ENCODE peak calls at places on chromosomes 6 and 20, in ten cellular contexts. One of them, this sample, is unnamed. For H3K27me3, the result is how much of the 10 kb centered on the place peaks cover.

GRCh38 chr6:2020909-2021308 is 224.5 kb downstream of the GMDS start:
- DNase-seq in CD4-positive, CD25-positive, alpha-beta regulatory T cell: no peak
- DNase-seq in Peyer's patch: no peak
- DNase-seq in adipocyte: no peak
- DNase-seq in HAP-1: no peak
- DNase-seq in CD4-positive, alpha-beta memory T cell: no peak
- DNase-seq in testis: no peak
- DNase-seq in aorta: no peak
- DNase-seq in MM.1S: no peak
- DNase-seq in CD8-positive, alpha-beta memory T cell: no peak
- DNase-seq in this sample: no peak

GRCh38 chr20:32988008-32988407 is 16.2 kb downstream of the SUN5 start:
- DNase-seq in CD4-positive, CD25-positive, alpha-beta regulatory T cell: no peak
- DNase-seq in Peyer's patch: no peak
- DNase-seq in adipocyte: no peak
- DNase-seq in HAP-1: no peak
- DNase-seq in CD4-positive, alpha-beta memory T cell: no peak
- DNase-seq in testis: no peak
- DNase-seq in aorta: no peak
- DNase-seq in MM.1S: no peak
- DNase-seq in CD8-positive, alpha-beta memory T cell: no peak
- DNase-seq in this sample: no peak

GRCh38 chr6:1423578-1423977 is 34.2 kb downstream of the FOXF2 start:
- DNase-seq in CD4-positive, CD25-positive, alpha-beta regulatory T cell: no peak
- DNase-seq in Peyer's patch: no peak
- DNase-seq in adipocyte: peak
- DNase-seq in HAP-1: no peak
- DNase-seq in CD4-positive, alpha-beta memory T cell: no peak
- DNase-seq in testis: no peak
- DNase-seq in aorta: no peak
- DNase-seq in MM.1S: no peak
- DNase-seq in CD8-positive, alpha-beta memory T cell: no peak
- DNase-seq in this sample: no peak

GRCh38 chr6:47138046-47138445 is 95.9 kb upstream of the ADGRF1 start:
- DNase-seq in CD4-positive, CD25-positive, alpha-beta regulatory T cell: no peak
- DNase-seq in Peyer's patch: no peak
- DNase-seq in adipocyte: no peak
- DNase-seq in HAP-1: no peak
- DNase-seq in CD4-positive, alpha-beta memory T cell: no peak
- DNase-seq in testis: no peak
- DNase-seq in aorta: no peak
- DNase-seq in MM.1S: no peak
- DNase-seq in CD8-positive, alpha-beta memory T cell: no peak
- DNase-seq in this sample: peak

GRCh38 chr20:32539817-32540675 is 45.1 kb downstream of the NOL4L start:
- DNase-seq in CD4-positive, CD25-positive, alpha-beta regulatory T cell: peak
- DNase-seq in Peyer's patch: peak
- DNase-seq in adipocyte: no peak
- DNase-seq in HAP-1: no peak
- DNase-seq in CD4-positive, alpha-beta memory T cell: peak
- DNase-seq in testis: no peak
- DNase-seq in aorta: no peak
- DNase-seq in MM.1S: peak
- DNase-seq in CD8-positive, alpha-beta memory T cell: peak
- DNase-seq in this sample: no peak

GRCh38 chr20:32966881-32967781 is 37.1 kb downstream of the SUN5 start:
- DNase-seq in CD4-positive, CD25-positive, alpha-beta regulatory T cell: peak
- DNase-seq in Peyer's patch: peak
- DNase-seq in adipocyte: no peak
- DNase-seq in HAP-1: no peak
- DNase-seq in CD4-positive, alpha-beta memory T cell: peak
- DNase-seq in testis: peak
- DNase-seq in aorta: no peak
- DNase-seq in MM.1S: no peak
- DNase-seq in CD8-positive, alpha-beta memory T cell: peak
- DNase-seq in this sample: no peak

GRCh38 chr6:42744351-42744890 is 1.5 kb downstream of the TBCC start:
- DNase-seq in CD4-positive, CD25-positive, alpha-beta regulatory T cell: no peak
- DNase-seq in Peyer's patch: no peak
- DNase-seq in adipocyte: no peak
- DNase-seq in HAP-1: no peak
- DNase-seq in CD4-positive, alpha-beta memory T cell: no peak
- DNase-seq in testis: no peak
- DNase-seq in aorta: no peak
- DNase-seq in MM.1S: no peak
- DNase-seq in CD8-positive, alpha-beta memory T cell: no peak
- DNase-seq in this sample: no peak

GRCh38 chr20:29448806-29449470 is 1808.5 kb upstream of the DEFB115 start:
- DNase-seq in CD4-positive, CD25-positive, alpha-beta regulatory T cell: no peak
- DNase-seq in Peyer's patch: no peak
- DNase-seq in adipocyte: no peak
- DNase-seq in HAP-1: no peak
- DNase-seq in CD4-positive, alpha-beta memory T cell: no peak
- DNase-seq in testis: no peak
- DNase-seq in aorta: peak
- DNase-seq in MM.1S: no peak
- DNase-seq in CD8-positive, alpha-beta memory T cell: no peak
- DNase-seq in this sample: no peak

GRCh38 chr6:32664827-32665362 is 1.6 kb downstream of the HLA-DQB1 start:
- DNase-seq in CD4-positive, CD25-positive, alpha-beta regulatory T cell: peak
- DNase-seq in Peyer's patch: peak
- DNase-seq in adipocyte: peak
- DNase-seq in HAP-1: no peak
- DNase-seq in CD4-positive, alpha-beta memory T cell: peak
- DNase-seq in testis: no peak
- DNase-seq in aorta: no peak
- DNase-seq in MM.1S: no peak
- DNase-seq in CD8-positive, alpha-beta memory T cell: no peak
- DNase-seq in this sample: no peak

GRCh38 chr20:33423141-33423834 is 20.3 kb downstream of the SNTA1 start:
- DNase-seq in CD4-positive, CD25-positive, alpha-beta regulatory T cell: no peak
- DNase-seq in Peyer's patch: no peak
- DNase-seq in adipocyte: peak
- DNase-seq in HAP-1: no peak
- DNase-seq in CD4-positive, alpha-beta memory T cell: no peak
- DNase-seq in testis: peak
- DNase-seq in aorta: peak
- DNase-seq in MM.1S: no peak
- DNase-seq in CD8-positive, alpha-beta memory T cell: no peak
- DNase-seq in this sample: peak

GRCh38 chr6:121573466-121573865 is 138.0 kb downstream of the GJA1 start:
- DNase-seq in CD4-positive, CD25-positive, alpha-beta regulatory T cell: no peak
- DNase-seq in Peyer's patch: no peak
- DNase-seq in adipocyte: no peak
- DNase-seq in HAP-1: no peak
- DNase-seq in CD4-positive, alpha-beta memory T cell: no peak
- DNase-seq in testis: no peak
- DNase-seq in aorta: no peak
- DNase-seq in MM.1S: no peak
- DNase-seq in CD8-positive, alpha-beta memory T cell: no peak
- DNase-seq in this sample: peak

GRCh38 chr6:48775157-48775556 is 664.2 kb upstream of the PTCHD4 start:
- DNase-seq in CD4-positive, CD25-positive, alpha-beta regulatory T cell: no peak
- DNase-seq in Peyer's patch: no peak
- DNase-seq in adipocyte: peak
- DNase-seq in HAP-1: no peak
- DNase-seq in CD4-positive, alpha-beta memory T cell: no peak
- DNase-seq in testis: no peak
- DNase-seq in aorta: no peak
- DNase-seq in MM.1S: no peak
- DNase-seq in CD8-positive, alpha-beta memory T cell: no peak
- DNase-seq in this sample: no peak

GRCh38 chr20:39605908-39606307 is 643.8 kb downstream of the DHX35 start:
- DNase-seq in CD4-positive, CD25-positive, alpha-beta regulatory T cell: no peak
- DNase-seq in Peyer's patch: no peak
- DNase-seq in adipocyte: no peak
- DNase-seq in HAP-1: no peak
- DNase-seq in CD4-positive, alpha-beta memory T cell: no peak
- DNase-seq in testis: no peak
- DNase-seq in aorta: no peak
- DNase-seq in MM.1S: no peak
- DNase-seq in CD8-positive, alpha-beta memory T cell: no peak
- DNase-seq in this sample: no peak

GRCh38 chr6:14305629-14306028 is 188.1 kb downstream of the CD83 start:
- DNase-seq in CD4-positive, CD25-positive, alpha-beta regulatory T cell: no peak
- DNase-seq in Peyer's patch: no peak
- DNase-seq in adipocyte: no peak
- DNase-seq in HAP-1: no peak
- DNase-seq in CD4-positive, alpha-beta memory T cell: no peak
- DNase-seq in testis: no peak
- DNase-seq in aorta: no peak
- DNase-seq in MM.1S: no peak
- DNase-seq in CD8-positive, alpha-beta memory T cell: no peak
- DNase-seq in this sample: no peak

GRCh38 chr6:7633361-7633760 is 43.4 kb downstream of the SNRNP48 start:
- DNase-seq in CD4-positive, CD25-positive, alpha-beta regulatory T cell: no peak
- DNase-seq in Peyer's patch: no peak
- DNase-seq in adipocyte: no peak
- DNase-seq in HAP-1: peak
- DNase-seq in CD4-positive, alpha-beta memory T cell: no peak
- DNase-seq in testis: no peak
- DNase-seq in aorta: no peak
- DNase-seq in MM.1S: no peak
- DNase-seq in CD8-positive, alpha-beta memory T cell: no peak
- DNase-seq in this sample: no peak

GRCh38 chr6:142845624-142846458 is 99.1 kb downstream of the HIVEP2 start:
- DNase-seq in CD4-positive, CD25-positive, alpha-beta regulatory T cell: peak
- DNase-seq in Peyer's patch: peak
- DNase-seq in adipocyte: peak
- DNase-seq in HAP-1: peak
- DNase-seq in CD4-positive, alpha-beta memory T cell: peak
- DNase-seq in testis: peak
- DNase-seq in aorta: peak
- DNase-seq in MM.1S: peak
- DNase-seq in CD8-positive, alpha-beta memory T cell: peak
- DNase-seq in this sample: peak

GRCh38 chr20:62969179-62969760 is 16.8 kb downstream of the SLC17A9 start:
- DNase-seq in CD4-positive, CD25-positive, alpha-beta regulatory T cell: no peak
- DNase-seq in Peyer's patch: no peak
- DNase-seq in adipocyte: no peak
- DNase-seq in HAP-1: no peak
- DNase-seq in CD4-positive, alpha-beta memory T cell: no peak
- DNase-seq in testis: peak
- DNase-seq in aorta: no peak
- DNase-seq in MM.1S: no peak
- DNase-seq in CD8-positive, alpha-beta memory T cell: no peak
- DNase-seq in this sample: no peak

GRCh38 chr6:163412345-163412744 is 2.2 kb upstream of the QKI start:
- DNase-seq in CD4-positive, CD25-positive, alpha-beta regulatory T cell: no peak
- DNase-seq in Peyer's patch: no peak
- DNase-seq in adipocyte: no peak
- DNase-seq in HAP-1: no peak
- DNase-seq in CD4-positive, alpha-beta memory T cell: no peak
- DNase-seq in testis: no peak
- DNase-seq in aorta: no peak
- DNase-seq in MM.1S: no peak
- DNase-seq in CD8-positive, alpha-beta memory T cell: no peak
- DNase-seq in this sample: no peak
- H3K4me3 ChIP-seq in CD4-positive, CD25-positive, alpha-beta regulatory T cell: peak
- H3K4me3 ChIP-seq in Peyer's patch: no peak
- H3K4me3 ChIP-seq in adipocyte: peak
- H3K4me3 ChIP-seq in HAP-1: peak
- H3K4me3 ChIP-seq in CD4-positive, alpha-beta memory T cell: no peak
- H3K4me3 ChIP-seq in testis: peak
- H3K4me3 ChIP-seq in aorta: peak
- H3K4me3 ChIP-seq in MM.1S: no peak
- H3K4me3 ChIP-seq in CD8-positive, alpha-beta memory T cell: peak
- H3K4me3 ChIP-seq in this sample: peak

GRCh38 chr6:10419749-10420545 is 5.1 kb upstream of the TFAP2A start:
- DNase-seq in CD4-positive, CD25-positive, alpha-beta regulatory T cell: no peak
- DNase-seq in Peyer's patch: no peak
- DNase-seq in adipocyte: no peak
- DNase-seq in HAP-1: no peak
- DNase-seq in CD4-positive, alpha-beta memory T cell: no peak
- DNase-seq in testis: no peak
- DNase-seq in aorta: no peak
- DNase-seq in MM.1S: no peak
- DNase-seq in CD8-positive, alpha-beta memory T cell: no peak
- DNase-seq in this sample: no peak
- H3K27me3 ChIP-seq in CD4-positive, CD25-positive, alpha-beta regulatory T cell: under half
- H3K27me3 ChIP-seq in Peyer's patch: half or more
- H3K27me3 ChIP-seq in adipocyte: half or more
- H3K27me3 ChIP-seq in HAP-1: under half
- H3K27me3 ChIP-seq in CD4-positive, alpha-beta memory T cell: half or more
- H3K27me3 ChIP-seq in testis: under half
- H3K27me3 ChIP-seq in aorta: under half
- H3K27me3 ChIP-seq in MM.1S: under half
- H3K27me3 ChIP-seq in CD8-positive, alpha-beta memory T cell: half or more
- H3K27me3 ChIP-seq in this sample: half or more

GRCh38 chr6:106099235-106099537 is 13.1 kb downstream of the PRDM1 start:
- DNase-seq in CD4-positive, CD25-positive, alpha-beta regulatory T cell: no peak
- DNase-seq in Peyer's patch: no peak
- DNase-seq in adipocyte: no peak
- DNase-seq in HAP-1: no peak
- DNase-seq in CD4-positive, alpha-beta memory T cell: no peak
- DNase-seq in testis: no peak
- DNase-seq in aorta: no peak
- DNase-seq in MM.1S: peak
- DNase-seq in CD8-positive, alpha-beta memory T cell: no peak
- DNase-seq in this sample: no peak
- H3K4me3 ChIP-seq in CD4-positive, CD25-positive, alpha-beta regulatory T cell: peak
- H3K4me3 ChIP-seq in Peyer's patch: peak
- H3K4me3 ChIP-seq in adipocyte: peak
- H3K4me3 ChIP-seq in HAP-1: no peak
- H3K4me3 ChIP-seq in CD4-positive, alpha-beta memory T cell: peak
- H3K4me3 ChIP-seq in testis: no peak
- H3K4me3 ChIP-seq in aorta: no peak
- H3K4me3 ChIP-seq in MM.1S: peak
- H3K4me3 ChIP-seq in CD8-positive, alpha-beta memory T cell: peak
- H3K4me3 ChIP-seq in this sample: no peak

GRCh38 chr20:40691566-40692239 is 2.7 kb upstream of the MAFB start:
- DNase-seq in CD4-positive, CD25-positive, alpha-beta regulatory T cell: no peak
- DNase-seq in Peyer's patch: no peak
- DNase-seq in adipocyte: no peak
- DNase-seq in HAP-1: no peak
- DNase-seq in CD4-positive, alpha-beta memory T cell: no peak
- DNase-seq in testis: no peak
- DNase-seq in aorta: no peak
- DNase-seq in MM.1S: no peak
- DNase-seq in CD8-positive, alpha-beta memory T cell: no peak
- DNase-seq in this sample: no peak

GRCh38 chr20:40694246-40694645 is 5.2 kb upstream of the MAFB start:
- DNase-seq in CD4-positive, CD25-positive, alpha-beta regulatory T cell: no peak
- DNase-seq in Peyer's patch: no peak
- DNase-seq in adipocyte: no peak
- DNase-seq in HAP-1: no peak
- DNase-seq in CD4-positive, alpha-beta memory T cell: no peak
- DNase-seq in testis: no peak
- DNase-seq in aorta: no peak
- DNase-seq in MM.1S: no peak
- DNase-seq in CD8-positive, alpha-beta memory T cell: no peak
- DNase-seq in this sample: no peak

GRCh38 chr20:40690836-40691565 is 2.0 kb upstream of the MAFB start:
- DNase-seq in CD4-positive, CD25-positive, alpha-beta regulatory T cell: no peak
- DNase-seq in Peyer's patch: no peak
- DNase-seq in adipocyte: no peak
- DNase-seq in HAP-1: no peak
- DNase-seq in CD4-positive, alpha-beta memory T cell: no peak
- DNase-seq in testis: no peak
- DNase-seq in aorta: no peak
- DNase-seq in MM.1S: no peak
- DNase-seq in CD8-positive, alpha-beta memory T cell: no peak
- DNase-seq in this sample: no peak

GRCh38 chr20:40689943-40690835 is 1.2 kb upstream of the MAFB start:
- DNase-seq in CD4-positive, CD25-positive, alpha-beta regulatory T cell: peak
- DNase-seq in Peyer's patch: peak
- DNase-seq in adipocyte: peak
- DNase-seq in HAP-1: peak
- DNase-seq in CD4-positive, alpha-beta memory T cell: peak
- DNase-seq in testis: peak
- DNase-seq in aorta: peak
- DNase-seq in MM.1S: peak
- DNase-seq in CD8-positive, alpha-beta memory T cell: peak
- DNase-seq in this sample: peak

GRCh38 chr20:40692240-40693011 is 3.4 kb upstream of the MAFB start:
- DNase-seq in CD4-positive, CD25-positive, alpha-beta regulatory T cell: no peak
- DNase-seq in Peyer's patch: no peak
- DNase-seq in adipocyte: no peak
- DNase-seq in HAP-1: no peak
- DNase-seq in CD4-positive, alpha-beta memory T cell: no peak
- DNase-seq in testis: no peak
- DNase-seq in aorta: no peak
- DNase-seq in MM.1S: no peak
- DNase-seq in CD8-positive, alpha-beta memory T cell: no peak
- DNase-seq in this sample: no peak
- H3K27me3 ChIP-seq in CD4-positive, CD25-positive, alpha-beta regulatory T cell: under half
- H3K27me3 ChIP-seq in Peyer's patch: under half
- H3K27me3 ChIP-seq in adipocyte: under half
- H3K27me3 ChIP-seq in HAP-1: under half
- H3K27me3 ChIP-seq in CD4-positive, alpha-beta memory T cell: under half
- H3K27me3 ChIP-seq in testis: under half
- H3K27me3 ChIP-seq in aorta: under half
- H3K27me3 ChIP-seq in MM.1S: under half
- H3K27me3 ChIP-seq in CD8-positive, alpha-beta memory T cell: under half
- H3K27me3 ChIP-seq in this sample: half or more